ENCODE peak calls at places on chromosomes 2 and 18, in four cellular contexts. One of them, this sample, is unnamed.

GRCh38 chr2:241673797-241674725 is 12.6 kb downstream of the DTYMK start:
- DNase-seq in germinal center: no peak
- DNase-seq in stimulated activated CD8-positive, alpha-beta memory T cell treated with anti-CD3 and anti-CD28 coated beads, Interleukin-15, amount 100 ng/mL, for 1 hour: no peak
- DNase-seq in stimulated activated CD4-positive, alpha-beta T cell treated with anti-CD3 and anti-CD28 coated beads, Interleukin-4, amount 100 ng/mL, for 1 hour: no peak
- DNase-seq in this sample: no peak

GRCh38 chr2:126942427-126943203 is 43.9 kb downstream of the TEX51 start:
- DNase-seq in germinal center: no peak
- DNase-seq in stimulated activated CD8-positive, alpha-beta memory T cell treated with anti-CD3 and anti-CD28 coated beads, Interleukin-15, amount 100 ng/mL, for 1 hour: no peak
- DNase-seq in stimulated activated CD4-positive, alpha-beta T cell treated with anti-CD3 and anti-CD28 coated beads, Interleukin-4, amount 100 ng/mL, for 1 hour: no peak
- DNase-seq in this sample: no peak

GRCh38 chr2:206267567-206267966 is 6.9 kb upstream of the ZDBF2 start:
- DNase-seq in germinal center: no peak
- DNase-seq in stimulated activated CD8-positive, alpha-beta memory T cell treated with anti-CD3 and anti-CD28 coated beads, Interleukin-15, amount 100 ng/mL, for 1 hour: no peak
- DNase-seq in stimulated activated CD4-positive, alpha-beta T cell treated with anti-CD3 and anti-CD28 coated beads, Interleukin-4, amount 100 ng/mL, for 1 hour: no peak
- DNase-seq in this sample: no peak

GRCh38 chr2:237711458-237712150 is 84.2 kb downstream of the LRRFIP1 start:
- DNase-seq in germinal center: no peak
- DNase-seq in stimulated activated CD8-positive, alpha-beta memory T cell treated with anti-CD3 and anti-CD28 coated beads, Interleukin-15, amount 100 ng/mL, for 1 hour: no peak
- DNase-seq in stimulated activated CD4-positive, alpha-beta T cell treated with anti-CD3 and anti-CD28 coated beads, Interleukin-4, amount 100 ng/mL, for 1 hour: no peak
- DNase-seq in this sample: no peak

GRCh38 chr2:38498039-38498438 is 104.7 kb downstream of the HNRNPLL start:
- DNase-seq in germinal center: peak
- DNase-seq in stimulated activated CD8-positive, alpha-beta memory T cell treated with anti-CD3 and anti-CD28 coated beads, Interleukin-15, amount 100 ng/mL, for 1 hour: no peak
- DNase-seq in stimulated activated CD4-positive, alpha-beta T cell treated with anti-CD3 and anti-CD28 coated beads, Interleukin-4, amount 100 ng/mL, for 1 hour: no peak
- DNase-seq in this sample: no peak

GRCh38 chr2:19132967-19133366 is 225.5 kb downstream of the OSR1 start:
- DNase-seq in germinal center: no peak
- DNase-seq in stimulated activated CD8-positive, alpha-beta memory T cell treated with anti-CD3 and anti-CD28 coated beads, Interleukin-15, amount 100 ng/mL, for 1 hour: no peak
- DNase-seq in stimulated activated CD4-positive, alpha-beta T cell treated with anti-CD3 and anti-CD28 coated beads, Interleukin-4, amount 100 ng/mL, for 1 hour: no peak
- DNase-seq in this sample: no peak

GRCh38 chr2:233448565-233448964 is 94.3 kb downstream of the DGKD start:
- DNase-seq in germinal center: no peak
- DNase-seq in stimulated activated CD8-positive, alpha-beta memory T cell treated with anti-CD3 and anti-CD28 coated beads, Interleukin-15, amount 100 ng/mL, for 1 hour: no peak
- DNase-seq in stimulated activated CD4-positive, alpha-beta T cell treated with anti-CD3 and anti-CD28 coated beads, Interleukin-4, amount 100 ng/mL, for 1 hour: no peak
- DNase-seq in this sample: no peak

GRCh38 chr2:215505044-215505786 is 69.3 kb upstream of the FN1 start:
- DNase-seq in germinal center: no peak
- DNase-seq in stimulated activated CD8-positive, alpha-beta memory T cell treated with anti-CD3 and anti-CD28 coated beads, Interleukin-15, amount 100 ng/mL, for 1 hour: no peak
- DNase-seq in stimulated activated CD4-positive, alpha-beta T cell treated with anti-CD3 and anti-CD28 coated beads, Interleukin-4, amount 100 ng/mL, for 1 hour: no peak
- DNase-seq in this sample: no peak

GRCh38 chr2:72944804-72945449 is 27.6 kb downstream of the EMX1 start:
- DNase-seq in germinal center: no peak
- DNase-seq in stimulated activated CD8-positive, alpha-beta memory T cell treated with anti-CD3 and anti-CD28 coated beads, Interleukin-15, amount 100 ng/mL, for 1 hour: no peak
- DNase-seq in stimulated activated CD4-positive, alpha-beta T cell treated with anti-CD3 and anti-CD28 coated beads, Interleukin-4, amount 100 ng/mL, for 1 hour: no peak
- DNase-seq in this sample: no peak

GRCh38 chr18:22428672-22429071 is 11.0 kb upstream of the CTAGE1 start:
- DNase-seq in germinal center: no peak
- DNase-seq in stimulated activated CD8-positive, alpha-beta memory T cell treated with anti-CD3 and anti-CD28 coated beads, Interleukin-15, amount 100 ng/mL, for 1 hour: no peak
- DNase-seq in stimulated activated CD4-positive, alpha-beta T cell treated with anti-CD3 and anti-CD28 coated beads, Interleukin-4, amount 100 ng/mL, for 1 hour: no peak
- DNase-seq in this sample: no peak

GRCh38 chr2:63763336-63764056 is 78.2 kb upstream of the UGP2 start:
- DNase-seq in germinal center: no peak
- DNase-seq in stimulated activated CD8-positive, alpha-beta memory T cell treated with anti-CD3 and anti-CD28 coated beads, Interleukin-15, amount 100 ng/mL, for 1 hour: no peak
- DNase-seq in stimulated activated CD4-positive, alpha-beta T cell treated with anti-CD3 and anti-CD28 coated beads, Interleukin-4, amount 100 ng/mL, for 1 hour: no peak
- DNase-seq in this sample: no peak

GRCh38 chr18:1998121-1998520 is 573.2 kb downstream of the METTL4 start:
- DNase-seq in germinal center: no peak
- DNase-seq in stimulated activated CD8-positive, alpha-beta memory T cell treated with anti-CD3 and anti-CD28 coated beads, Interleukin-15, amount 100 ng/mL, for 1 hour: no peak
- DNase-seq in stimulated activated CD4-positive, alpha-beta T cell treated with anti-CD3 and anti-CD28 coated beads, Interleukin-4, amount 100 ng/mL, for 1 hour: no peak
- DNase-seq in this sample: no peak

GRCh38 chr2:209638346-209638745 is 133.3 kb upstream of the UNC80 start:
- DNase-seq in germinal center: no peak
- DNase-seq in stimulated activated CD8-positive, alpha-beta memory T cell treated with anti-CD3 and anti-CD28 coated beads, Interleukin-15, amount 100 ng/mL, for 1 hour: no peak
- DNase-seq in stimulated activated CD4-positive, alpha-beta T cell treated with anti-CD3 and anti-CD28 coated beads, Interleukin-4, amount 100 ng/mL, for 1 hour: no peak
- DNase-seq in this sample: no peak

GRCh38 chr2:48209214-48209885 is 303.1 kb upstream of the FBXO11 start:
- DNase-seq in germinal center: no peak
- DNase-seq in stimulated activated CD8-positive, alpha-beta memory T cell treated with anti-CD3 and anti-CD28 coated beads, Interleukin-15, amount 100 ng/mL, for 1 hour: no peak
- DNase-seq in stimulated activated CD4-positive, alpha-beta T cell treated with anti-CD3 and anti-CD28 coated beads, Interleukin-4, amount 100 ng/mL, for 1 hour: no peak
- DNase-seq in this sample: no peak

GRCh38 chr2:41061371-41061770 is 609.5 kb upstream of the SLC8A1 start:
- DNase-seq in germinal center: no peak
- DNase-seq in stimulated activated CD8-positive, alpha-beta memory T cell treated with anti-CD3 and anti-CD28 coated beads, Interleukin-15, amount 100 ng/mL, for 1 hour: no peak
- DNase-seq in stimulated activated CD4-positive, alpha-beta T cell treated with anti-CD3 and anti-CD28 coated beads, Interleukin-4, amount 100 ng/mL, for 1 hour: no peak
- DNase-seq in this sample: no peak

GRCh38 chr2:219645631-219646527 is 18.4 kb downstream of the SLC4A3 start:
- DNase-seq in germinal center: no peak
- DNase-seq in stimulated activated CD8-positive, alpha-beta memory T cell treated with anti-CD3 and anti-CD28 coated beads, Interleukin-15, amount 100 ng/mL, for 1 hour: no peak
- DNase-seq in stimulated activated CD4-positive, alpha-beta T cell treated with anti-CD3 and anti-CD28 coated beads, Interleukin-4, amount 100 ng/mL, for 1 hour: no peak
- DNase-seq in this sample: no peak

GRCh38 chr18:33010149-33010548 is 237.3 kb upstream of the KLHL14 start:
- DNase-seq in germinal center: no peak
- DNase-seq in stimulated activated CD8-positive, alpha-beta memory T cell treated with anti-CD3 and anti-CD28 coated beads, Interleukin-15, amount 100 ng/mL, for 1 hour: no peak
- DNase-seq in stimulated activated CD4-positive, alpha-beta T cell treated with anti-CD3 and anti-CD28 coated beads, Interleukin-4, amount 100 ng/mL, for 1 hour: no peak
- DNase-seq in this sample: no peak

GRCh38 chr2:112173646-112174319 is 35.6 kb downstream of the FBLN7 start:
- DNase-seq in germinal center: no peak
- DNase-seq in stimulated activated CD8-positive, alpha-beta memory T cell treated with anti-CD3 and anti-CD28 coated beads, Interleukin-15, amount 100 ng/mL, for 1 hour: no peak
- DNase-seq in stimulated activated CD4-positive, alpha-beta T cell treated with anti-CD3 and anti-CD28 coated beads, Interleukin-4, amount 100 ng/mL, for 1 hour: no peak
- DNase-seq in this sample: no peak

GRCh38 chr2:127415593-127416485 is 2.4 kb upstream of the PROC start:
- DNase-seq in germinal center: peak
- DNase-seq in stimulated activated CD8-positive, alpha-beta memory T cell treated with anti-CD3 and anti-CD28 coated beads, Interleukin-15, amount 100 ng/mL, for 1 hour: peak
- DNase-seq in stimulated activated CD4-positive, alpha-beta T cell treated with anti-CD3 and anti-CD28 coated beads, Interleukin-4, amount 100 ng/mL, for 1 hour: peak
- DNase-seq in this sample: peak

GRCh38 chr2:166593403-166593802 is 99.4 kb upstream of the SCN7A start:
- DNase-seq in germinal center: no peak
- DNase-seq in stimulated activated CD8-positive, alpha-beta memory T cell treated with anti-CD3 and anti-CD28 coated beads, Interleukin-15, amount 100 ng/mL, for 1 hour: no peak
- DNase-seq in stimulated activated CD4-positive, alpha-beta T cell treated with anti-CD3 and anti-CD28 coated beads, Interleukin-4, amount 100 ng/mL, for 1 hour: no peak
- DNase-seq in this sample: no peak

GRCh38 chr2:56892381-56892780 is 708.6 kb downstream of the CCDC85A start:
- DNase-seq in germinal center: no peak
- DNase-seq in stimulated activated CD8-positive, alpha-beta memory T cell treated with anti-CD3 and anti-CD28 coated beads, Interleukin-15, amount 100 ng/mL, for 1 hour: no peak
- DNase-seq in stimulated activated CD4-positive, alpha-beta T cell treated with anti-CD3 and anti-CD28 coated beads, Interleukin-4, amount 100 ng/mL, for 1 hour: no peak
- DNase-seq in this sample: no peak

GRCh38 chr2:88687384-88687783 is 4.1 kb upstream of the RPIA start:
- DNase-seq in germinal center: no peak
- DNase-seq in stimulated activated CD8-positive, alpha-beta memory T cell treated with anti-CD3 and anti-CD28 coated beads, Interleukin-15, amount 100 ng/mL, for 1 hour: no peak
- DNase-seq in stimulated activated CD4-positive, alpha-beta T cell treated with anti-CD3 and anti-CD28 coated beads, Interleukin-4, amount 100 ng/mL, for 1 hour: no peak
- DNase-seq in this sample: no peak

GRCh38 chr2:105329197-105329554 is 359 bp downstream of the TGFBRAP1 start:
- DNase-seq in germinal center: peak
- DNase-seq in stimulated activated CD8-positive, alpha-beta memory T cell treated with anti-CD3 and anti-CD28 coated beads, Interleukin-15, amount 100 ng/mL, for 1 hour: no peak
- DNase-seq in stimulated activated CD4-positive, alpha-beta T cell treated with anti-CD3 and anti-CD28 coated beads, Interleukin-4, amount 100 ng/mL, for 1 hour: no peak
- DNase-seq in this sample: peak

GRCh38 chr2:119407430-119408220 is 24.0 kb upstream of the TMEM37 start:
- DNase-seq in germinal center: peak
- DNase-seq in stimulated activated CD8-positive, alpha-beta memory T cell treated with anti-CD3 and anti-CD28 coated beads, Interleukin-15, amount 100 ng/mL, for 1 hour: no peak
- DNase-seq in stimulated activated CD4-positive, alpha-beta T cell treated with anti-CD3 and anti-CD28 coated beads, Interleukin-4, amount 100 ng/mL, for 1 hour: no peak
- DNase-seq in this sample: peak

This sample was measured in activated naive CD8-positive, alpha-beta T cell treated with anti-CD3 and anti-CD28 coated beads, Interleukin-2, amount 50 U/mL, for 24 hours.